ENCODE peak calls at places on chromosomes 13 and 19, in nine cellular contexts. D is neural progenitor cell, M is endothelial cell, T is transverse colon, G is lower lobe of right lung, C is heart left ventricle, X is lower leg skin, H is progenitor cell of endocrine pancreas, Z is WTC11. O is an unnamed sample.

GRCh38 chr13:97274782-97275252 is 52.7 kb downstream of the MBNL2 start:
- DNase-seq in D (no peak), M (no peak), T (no peak), G (no peak), C (no peak), X (no peak), H (no peak), Z (no peak), O (peak; percentile 75)

GRCh38 chr13:30371649-30372265 is 50.5 kb upstream of the UBE2L5 start:
- DNase-seq in D (no peak), M (no peak), T (peak; percentile 75), G (no peak), C (no peak), X (peak; percentile 70), H (no peak), Z (no peak), O (peak; percentile 45)

GRCh38 chr19:46351241-46352041 is 4.6 kb downstream of the PPP5C start:
- DNase-seq in D (no peak), M (no peak), T (peak; percentile 54), G (peak; percentile 85), C (peak; percentile 55), X (no peak), H (no peak), Z (no peak), O (peak; percentile 86)

GRCh38 chr19:2274937-2275535 is 6.9 kb downstream of the PEAK3 start:
- DNase-seq in D (peak; percentile 85), M (peak; percentile 77), T (peak; percentile 80), G (peak; percentile 80), C (peak; percentile 78), X (no peak), H (no peak), Z (peak; percentile 84), O (peak; percentile 66)

GRCh38 chr19:33771308-33772101 is 25.2 kb upstream of the KCTD15 start:
- DNase-seq in D (peak; percentile 80), M (peak; percentile 90), T (peak; percentile 73), G (peak; percentile 74), C (peak; percentile 68), X (peak; percentile 94), H (peak; percentile 81), Z (peak; percentile 81), O (peak; percentile 39)

GRCh38 chr13:97856001-97856675 is 97.3 kb upstream of the IPO5 start:
- DNase-seq in D (peak; percentile 76), M (no peak), T (peak; percentile 13), G (peak; percentile 49), C (peak; percentile 44), X (peak; percentile 86), H (no peak), Z (peak; percentile 29), O (peak; percentile 58)

GRCh38 chr19:24101459-24102122 is 14.6 kb downstream of the ZNF254 start:
- DNase-seq in D (no peak), M (no peak), T (no peak), G (no peak), C (no peak), X (no peak), H (no peak), Z (no peak), O (no peak)

GRCh38 chr13:92158335-92158734 is 759.9 kb downstream of the GPC5 start:
- DNase-seq in D (no peak), M (no peak), T (no peak), G (no peak), C (no peak), X (no peak), H (no peak), Z (no peak), O (peak; percentile 41)

GRCh38 chr13:71820699-71821098 is 46.3 kb downstream of the DACH1 start:
- DNase-seq in D (no peak), M (no peak), T (no peak), G (no peak), C (no peak), X (no peak), H (no peak), Z (no peak), O (no peak)

GRCh38 chr13:20191311-20191901 is 1.3 kb downstream of the GJB2 start:
- DNase-seq in D (no peak), M (no peak), T (peak; percentile 76), G (no peak), C (peak; percentile 40), X (no peak), H (no peak), Z (no peak), O (no peak)

GRCh38 chr13:50712882-50713281 is 130.6 kb downstream of the DLEU7 start:
- DNase-seq in D (no peak), M (no peak), T (no peak), G (no peak), C (no peak), X (no peak), H (no peak), Z (no peak), O (peak; percentile 27)

GRCh38 chr13:52665325-52665724 is 12.7 kb downstream of the SUGT1 start:
- DNase-seq in D (peak; percentile 23), M (no peak), T (no peak), G (no peak), C (no peak), X (no peak), H (no peak), Z (no peak), O (no peak)

GRCh38 chr19:40420766-40421467 is 4.9 kb downstream of the SERTAD1 start:
- DNase-seq in D (peak; percentile 95), M (peak; percentile 87), T (peak; percentile 96), G (peak; percentile 96), C (peak; percentile 97), X (peak; percentile 98), H (peak; percentile 87), Z (peak; percentile 91), O (peak; percentile 99)

GRCh38 chr13:97188207-97188606 is 33.9 kb upstream of the MBNL2 start:
- DNase-seq in D (no peak), M (no peak), T (no peak), G (no peak), C (no peak), X (no peak), H (no peak), Z (no peak), O (peak; percentile 5)

GRCh38 chr13:51806571-51806970 is 2.6 kb upstream of the DHRS12 start:
- DNase-seq in D (no peak), M (no peak), T (no peak), G (no peak), C (no peak), X (no peak), H (no peak), Z (no peak), O (no peak)

GRCh38 chr13:44601596-44601995 is 25.5 kb upstream of the TSC22D1 start:
- DNase-seq in D (peak; percentile 6), M (no peak), T (no peak), G (no peak), C (no peak), X (no peak), H (no peak), Z (no peak), O (no peak)

GRCh38 chr19:29528350-29528945 is 2.7 kb downstream of the VSTM2B start:
- DNase-seq in D (peak; percentile 95), M (peak; percentile 83), T (peak; percentile 26), G (no peak), C (peak; percentile 61), X (no peak), H (peak; percentile 72), Z (peak; percentile 86), O (peak; percentile 66)
- TF ChIP-seq CTCF in D (peak; percentile 89), M (peak; percentile 74), T (peak; percentile 73), G (peak; percentile 64), C (peak; percentile 72), X (no peak), H (peak; percentile 90), Z (peak; percentile 73), O (peak; percentile 73)

GRCh38 chr19:41877490-41877876 is 404 bp downstream of the CD79A start:
- DNase-seq in D (no peak), M (no peak), T (peak; percentile 37), G (peak; percentile 59), C (no peak), X (no peak), H (no peak), Z (no peak), O (no peak)
- TF ChIP-seq CTCF in D (no peak), M (no peak), T (no peak), G (no peak), C (no peak), X (no peak), H (no peak), Z (no peak), O (no peak)

DNA sequence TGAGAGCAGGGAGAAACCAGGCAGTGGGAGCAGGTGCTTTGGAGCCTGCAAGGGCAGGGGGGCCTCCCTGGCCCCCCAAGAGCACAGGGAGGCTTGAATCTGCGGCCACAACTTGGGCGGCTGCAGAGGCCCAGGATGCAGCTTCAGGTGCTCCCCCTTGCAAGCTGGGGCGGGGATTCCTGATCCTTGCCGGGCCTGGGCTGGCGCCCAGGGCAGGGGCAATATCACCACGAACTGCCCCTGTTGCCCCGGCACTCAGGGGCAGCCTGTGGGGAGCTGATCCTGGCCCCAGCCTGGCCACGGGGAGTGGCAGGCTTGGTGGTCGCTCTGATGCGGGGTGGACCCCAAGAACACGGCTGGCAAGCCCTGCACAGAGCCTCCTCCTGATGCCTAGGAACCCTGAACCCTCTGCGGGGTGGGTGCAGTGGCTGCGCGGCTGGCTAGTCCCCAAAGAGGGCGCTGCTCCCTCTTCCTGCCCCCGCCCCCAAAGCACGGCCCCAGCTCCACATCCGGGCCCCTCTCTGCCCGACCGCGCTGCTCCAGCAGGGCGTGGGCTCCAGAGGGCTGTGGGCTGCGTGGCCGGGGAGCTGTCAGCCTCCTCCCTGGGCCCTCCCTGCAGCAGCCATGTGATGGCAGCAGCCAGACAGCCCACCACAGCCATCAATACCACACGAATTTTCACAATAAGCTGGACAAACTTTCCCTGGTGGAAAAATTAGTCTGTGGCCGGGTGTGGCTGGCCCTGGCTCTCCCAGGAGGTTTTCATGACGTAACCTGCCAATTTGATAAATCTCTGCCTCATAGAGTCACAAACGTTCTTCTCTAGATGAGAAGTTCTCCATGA is 21.0 kb downstream of the TNFSF9 start:
- DNase-seq in D (peak; percentile 83), M (no peak), T (peak; percentile 35), G (peak; percentile 50), C (no peak), X (no peak), H (peak; percentile 42), Z (peak; percentile 82), O (no peak)
- TF ChIP-seq CTCF in D (peak; percentile 66), M (no peak), T (peak; percentile 7), G (peak; percentile 24), C (no peak), X (no peak), H (peak; percentile 57), Z (peak; percentile 45), O (no peak)

GRCh38 chr19:18282021-18282787 is 782 bp upstream of the JUND start:
- DNase-seq in D (peak; percentile 21), M (no peak), T (no peak), G (no peak), C (no peak), X (peak; percentile 94), H (no peak), Z (no peak), O (no peak)

GRCh38 chr19:18280247-18281081 is 958 bp downstream of the JUND start:
- DNase-seq in D (peak; percentile 81), M (peak; percentile 50), T (peak; percentile 87), G (peak; percentile 90), C (peak; percentile 86), X (peak; percentile 96), H (peak; percentile 49), Z (peak; percentile 53), O (peak; percentile 74)

GRCh38 chr19:18279516-18280246 is 1.7 kb downstream of the JUND start:
- DNase-seq in D (peak; percentile 99), M (peak; percentile 86), T (peak; percentile 94), G (peak; percentile 94), C (peak; percentile 95), X (peak; percentile 98), H (peak; percentile 90), Z (peak; percentile 96), O (peak; percentile 98)

GRCh38 chr19:18282788-18283141 is 1.3 kb upstream of the JUND start:
- DNase-seq in D (no peak), M (no peak), T (peak; percentile 77), G (no peak), C (no peak), X (no peak), H (no peak), Z (no peak), O (no peak)

GRCh38 chr19:18281082-18282020 is at the start of gene JUND:
- DNase-seq in D (peak; percentile 99), M (peak; percentile 97), T (peak; percentile 98), G (peak; percentile 99), C (peak; percentile 99), X (peak; percentile 99), H (peak; percentile 96), Z (peak; percentile 94), O (peak; percentile 100)
- TF ChIP-seq CTCF in D (peak; percentile 35), M (peak; percentile 5), T (no peak), G (no peak), C (no peak), X (no peak), H (peak; percentile 18), Z (no peak), O (no peak)